ENCODE peak calls at places on chromosomes 3 and 15, in eight cellular contexts. W is H9; Z is thoracic aorta; H is lung; Q is CD8-positive, alpha-beta T cell; T is left ventricle myocardium inferior; F is GM12892; G is activated CD4-positive, alpha-beta T cell treated with anti-CD3 and anti-CD28 coated beads, Interleukin-2, amount 10 ng/mL, durations not matched to agents 7 days and 5 days. A is an unnamed sample.

GRCh38 chr3:13220991-13221390 is 147.8 kb upstream of the IQSEC1 start:
- DNase-seq in H (no peak), W (no peak), T (no peak), Q (no peak), Z (no peak), G (no peak), F (no peak), A (no peak)

GRCh38 chr15:44034933-44035624 is 160.0 kb downstream of the FRMD5 start:
- DNase-seq in Q (no peak), W (no peak), T (no peak), H (no peak), G (no peak), F (no peak), Z (no peak), A (peak; percentile 84)

GRCh38 chr3:13706886-13707285 is 158.0 kb downstream of the FBLN2 start:
- DNase-seq in H (peak; percentile 10), G (peak; percentile 3), Z (no peak), Q (no peak), F (no peak), W (no peak), T (no peak), A (no peak)

GRCh38 chr15:42037650-42038049 is 16.8 kb upstream of the PLA2G4E start:
- DNase-seq in W (no peak), T (no peak), G (no peak), H (no peak), F (no peak), Q (no peak), Z (no peak), A (no peak)

GRCh38 chr15:63203451-63204090 is 14.2 kb downstream of the RAB8B start:
- DNase-seq in T (no peak), H (no peak), Z (no peak), F (no peak), G (peak; percentile 38), W (no peak), Q (peak; percentile 38), A (no peak)

GRCh38 chr3:127709320-127710060 is 36.7 kb downstream of the ABTB1 start:
- DNase-seq in Q (no peak), T (no peak), W (peak; percentile 3), H (no peak), Z (no peak), G (no peak), F (no peak), A (no peak)

GRCh38 chr3:125367403-125368230 is 7.5 kb downstream of the ZNF148 start:
- DNase-seq in T (no peak), Z (no peak), H (no peak), Q (no peak), F (no peak), W (no peak), G (no peak), A (peak; percentile 34)

GRCh38 chr3:170644711-170645110 is 58.8 kb upstream of the SLC7A14 start:
- DNase-seq in H (no peak), W (no peak), G (no peak), Z (no peak), Q (no peak), F (no peak), T (no peak), A (no peak)

GRCh38 chr3:123421353-123422174 is 27.3 kb downstream of the ADCY5 start:
- DNase-seq in T (peak; percentile 60), W (no peak), F (no peak), Q (no peak), H (no peak), G (no peak), Z (no peak), A (peak; percentile 14)

GRCh38 chr15:101168463-101168824 is 83.4 kb downstream of the CHSY1 start:
- DNase-seq in Q (no peak), F (no peak), Z (peak; percentile 48), T (peak; percentile 56), H (no peak), W (no peak), G (no peak), A (peak; percentile 87)

GRCh38 chr15:34616613-34617012 is 33.2 kb upstream of the GOLGA8B start:
- DNase-seq in Z (no peak), T (no peak), G (no peak), W (no peak), H (no peak), F (no peak), Q (no peak), A (peak; percentile 39)

A was measured in fibroblast of pulmonary artery.